ENCODE peak calls at places on chromosomes 7 and 10, in ten cellular contexts. V is GM12891; T is kidney tubule cell; O is stimulated activated CD4-positive, alpha-beta T cell treated with anti-CD3 and anti-CD28 coated beads, Interleukin-1b, Interleukin-23, amount 100 ng/mL, for 1 hour; K is SW 1271; S is HuH-7; N is HuH-7.5; H is left cardiac atrium; Z is bronchial epithelial cell; B is AG04450. F is an unnamed sample.

GRCh38 chr7:92761391-92762098 is 74.8 kb downstream of the CDK6 start:
- DNase-seq in N (no peak), O (no peak), K (no peak), V (no peak), B (no peak), H (no peak), Z (no peak), S (no peak), T (no peak), F (no peak)

GRCh38 chr7:78062214-78062613 is 263.6 kb downstream of the PHTF2 start:
- DNase-seq in N (no peak), V (no peak), B (no peak), S (no peak), Z (no peak), H (no peak), K (no peak), O (no peak), T (no peak), F (no peak)

GRCh38 chr10:73446926-73447325 is 13.6 kb upstream of the MSS51 start:
- DNase-seq in B (no peak), O (no peak), T (no peak), N (no peak), H (no peak), V (no peak), S (no peak), K (no peak), Z (no peak), F (no peak)

GRCh38 chr7:14734839-14735321 is 167.7 kb downstream of the DGKB start:
- DNase-seq in S (peak), O (no peak), B (no peak), Z (no peak), V (no peak), H (no peak), N (peak), K (no peak), T (no peak), F (no peak)

GRCh38 chr10:133123746-133124356 is 36.1 kb downstream of the ADGRA1 start:
- DNase-seq in S (no peak), V (no peak), T (no peak), Z (no peak), H (peak), B (no peak), N (no peak), O (no peak), K (no peak), F (no peak)

GRCh38 chr10:129785536-129785981 is 178.5 kb downstream of the EBF3 start:
- DNase-seq in S (no peak), H (no peak), K (no peak), B (no peak), Z (no peak), T (no peak), N (no peak), O (no peak), V (no peak), F (no peak)

GRCh38 chr7:130141858-130142653 is 63.1 kb downstream of the TMEM209 start:
- DNase-seq in K (no peak), T (no peak), S (no peak), B (no peak), Z (no peak), H (no peak), O (no peak), N (no peak), V (no peak), F (no peak)

GRCh38 chr7:98168181-98168903 is 42.9 kb upstream of the BHLHA15 start:
- DNase-seq in N (peak), O (peak), Z (peak), T (peak), S (peak), B (peak), K (peak), V (no peak), H (peak), F (peak)

GRCh38 chr10:84540617-84541288 is 212.4 kb downstream of the CCSER2 start:
- DNase-seq in V (peak), T (peak), H (peak), N (peak), Z (peak), O (peak), B (no peak), S (peak), K (peak), F (no peak)

GRCh38 chr7:100602889-100603696 is 930 bp downstream of the PCOLCE start:
- DNase-seq in V (no peak), O (no peak), Z (no peak), T (no peak), N (no peak), B (no peak), S (no peak), K (no peak), H (peak), F (peak)

GRCh38 chr7:22563621-22564241 is 63.7 kb upstream of the STEAP1B start:
- DNase-seq in H (no peak), K (no peak), T (peak), S (no peak), O (no peak), V (no peak), Z (no peak), N (no peak), B (no peak), F (peak)

GRCh38 chr10:73251683-73252444 is 580 bp downstream of the MRPS16 start:
- DNase-seq in N (no peak), T (peak), Z (no peak), V (no peak), O (no peak), B (no peak), K (no peak), S (no peak), H (peak), F (no peak)

GRCh38 chr10:88115968-88116367 is 252.5 kb downstream of the PTEN start:
- DNase-seq in O (no peak), N (no peak), V (no peak), H (no peak), Z (peak), S (no peak), T (peak), B (peak), K (no peak), F (no peak)

GRCh38 chr10:79097021-79097695 is 28.4 kb downstream of the ZMIZ1 start:
- DNase-seq in V (no peak), K (no peak), S (no peak), O (no peak), H (peak), Z (no peak), N (no peak), T (no peak), B (no peak), F (no peak)